ENCODE peak calls at places on chromosome 5, in ten cellular contexts. O, X, L, Y, W, V, R, G, I and T are unnamed samples.

GRCh38 chr5:137734962-137735530 is 843 bp downstream of the KLHL3 start:
- DNase-seq in Y (peak), X (no peak), O (no peak), L (peak), I (peak), G (peak), R (peak), V (peak), W (peak), T (no peak)

GRCh38 chr5:172450861-172451695 is 3.2 kb downstream of the SH3PXD2B start:
- DNase-seq in V (no peak), Y (no peak), X (no peak), G (no peak), R (no peak), O (peak), W (no peak), L (peak), I (no peak), T (peak)

GRCh38 chr5:123367739-123368138 is 55.5 kb downstream of the CEP120 start:
- DNase-seq in L (no peak), I (peak), Y (no peak), V (no peak), O (no peak), W (no peak), G (no peak), R (no peak), X (no peak), T (no peak)

GRCh38 chr5:19986806-19987205 is 1.2 kb downstream of the CDH18 start:
- DNase-seq in Y (no peak), X (no peak), O (no peak), V (no peak), W (no peak), I (no peak), L (no peak), G (no peak), R (no peak), T (no peak)

GRCh38 chr5:172235827-172236749 is 42.1 kb downstream of the EFCAB9 start:
- DNase-seq in O (no peak), X (peak), Y (no peak), R (no peak), V (no peak), W (no peak), L (no peak), I (peak), G (no peak), T (no peak)

GRCh38 chr5:136080483-136081180 is 51.8 kb downstream of the TGFBI start:
- DNase-seq in X (peak), I (peak), V (peak), O (peak), W (peak), Y (peak), L (peak), G (peak), R (peak), T (peak)

GRCh38 chr5:6710078-6710477 is 3.2 kb upstream of the TENT4A start:
- DNase-seq in G (no peak), V (no peak), X (no peak), W (no peak), O (no peak), Y (no peak), I (no peak), L (no peak), R (peak), T (no peak)

GRCh38 chr5:133909584-133909983 is 58.8 kb downstream of the C5orf15 start:
- DNase-seq in L (no peak), O (no peak), G (no peak), V (no peak), I (no peak), R (no peak), Y (no peak), X (no peak), W (no peak), T (no peak)

GRCh38 chr5:132774896-132775295 is 2.1 kb downstream of the SEPTIN8 start:
- DNase-seq in O (no peak), I (no peak), X (no peak), V (no peak), Y (no peak), G (no peak), R (no peak), W (no peak), L (no peak), T (no peak)

GRCh38 chr5:134226441-134227192 is 744 bp upstream of the PPP2CA start:
- DNase-seq in Y (no peak), X (no peak), V (no peak), I (peak), W (peak), R (no peak), L (peak), O (no peak), G (peak), T (no peak)

GRCh38 chr5:151315998-151316597 is 12.5 kb upstream of the SLC36A3 start:
- DNase-seq in O (peak), W (peak), Y (peak), L (peak), R (peak), V (peak), I (peak), G (peak), X (peak), T (peak)

GRCh38 chr5:91486638-91487037 is 103.5 kb upstream of the ARRDC3 start:
- DNase-seq in W (no peak), X (no peak), Y (no peak), G (no peak), V (no peak), L (no peak), O (no peak), I (peak), R (no peak), T (peak)

GRCh38 chr5:175736652-175737051 is 78.8 kb downstream of the HRH2 start:
- DNase-seq in R (no peak), Y (no peak), V (no peak), X (no peak), W (no peak), O (no peak), G (no peak), L (no peak), I (no peak), T (no peak)

GRCh38 chr5:107669543-107670027 is 1.2 kb downstream of the EFNA5 start:
- DNase-seq in O (no peak), R (peak), Y (peak), L (no peak), X (peak), G (no peak), W (no peak), V (peak), I (peak), T (peak)

DNA sequence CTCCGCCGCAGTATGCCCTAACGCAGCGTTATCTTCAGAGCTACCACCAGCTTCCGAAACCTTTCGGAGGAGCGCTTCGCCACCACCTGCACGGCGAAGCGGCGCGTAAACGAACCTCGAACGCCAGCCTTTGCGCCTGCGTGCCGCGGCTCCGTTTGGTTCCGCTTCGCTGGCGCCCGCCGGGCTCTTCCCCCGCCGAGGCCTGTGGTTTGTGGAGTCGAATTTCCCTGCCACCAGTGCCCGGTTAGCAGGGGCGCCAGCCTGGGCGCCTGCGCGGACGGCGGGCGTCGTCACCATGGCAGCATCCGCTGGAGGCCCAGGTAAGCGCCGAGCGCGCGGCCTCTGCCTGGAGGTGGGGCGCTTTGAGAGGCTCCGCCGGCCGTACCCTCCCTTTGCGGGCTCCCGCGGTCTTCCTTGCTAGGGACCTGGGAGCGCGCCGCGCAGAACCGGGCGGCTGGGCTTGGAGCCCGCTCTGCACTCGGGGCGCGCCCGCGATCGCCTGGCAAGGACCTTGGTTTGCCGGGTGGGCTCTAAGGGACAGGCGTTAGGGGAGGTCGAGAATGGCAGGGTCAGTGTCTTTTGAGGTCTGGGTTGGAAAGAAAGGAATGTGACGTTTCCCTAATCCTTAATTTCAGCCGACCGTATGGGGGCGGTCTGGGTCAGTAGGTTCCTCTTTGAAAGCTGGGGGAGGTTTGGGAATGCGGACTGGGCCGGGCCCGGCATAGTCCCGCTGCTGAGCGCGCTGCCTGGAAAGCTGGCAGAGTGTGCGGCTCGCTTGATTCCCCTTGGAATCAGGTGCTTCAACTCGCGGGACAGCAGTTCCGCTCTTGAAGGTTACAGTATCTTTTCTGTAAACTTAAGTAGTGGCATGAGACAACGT is at the start of gene FAM151B:
- DNase-seq in V (peak), O (peak), L (peak), G (peak), R (peak), Y (peak), W (peak), X (peak), I (peak), T (peak)
- TF ChIP-seq POLR2A in V (peak), O (no peak), L (no peak), G (no peak), R (peak), Y (no peak), W (peak), X (peak), I (peak), T (peak)

GRCh38 chr5:178207917-178208280 is 3.6 kb downstream of the HNRNPAB start:
- DNase-seq in L (no peak), X (no peak), Y (no peak), O (no peak), V (no peak), W (no peak), G (no peak), I (no peak), R (no peak), T (no peak)
- TF ChIP-seq POLR2A in L (no peak), X (no peak), Y (no peak), O (peak), V (no peak), W (peak), G (no peak), I (no peak), R (no peak), T (no peak)

DNA sequence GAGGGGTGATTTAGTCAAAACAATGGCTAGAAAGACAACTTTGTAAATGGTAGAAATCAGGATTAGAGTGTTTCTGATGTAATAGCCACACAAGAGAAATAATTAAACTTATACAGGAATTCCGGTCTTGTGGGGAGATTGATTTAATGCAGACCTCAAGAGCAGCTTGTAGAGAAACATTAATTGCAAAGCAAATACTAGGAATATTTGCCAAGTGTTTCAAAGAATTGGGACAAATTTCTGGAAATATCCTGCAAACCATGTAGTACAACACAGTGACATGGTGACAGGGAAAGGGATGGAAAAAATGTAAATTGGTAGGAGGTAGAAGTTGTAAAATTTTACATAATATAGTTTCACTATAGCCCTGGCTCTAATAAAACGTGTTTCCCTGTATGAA is 28.9 kb downstream of the NLN start:
- DNase-seq in V (no peak), G (no peak), L (no peak), X (no peak), O (no peak), W (no peak), R (no peak), I (no peak), Y (no peak), T (no peak)
- TF ChIP-seq POLR2A in V (no peak), G (no peak), L (no peak), X (no peak), O (no peak), W (no peak), R (no peak), I (no peak), Y (no peak), T (no peak)

GRCh38 chr5:154646841-154647759 is 108.1 kb upstream of the LARP1 start:
- DNase-seq in O (peak), G (no peak), V (peak), W (peak), X (peak), Y (peak), L (no peak), R (peak), I (peak), T (no peak)
- TF ChIP-seq POLR2A in O (no peak), G (no peak), V (no peak), W (peak), X (peak), Y (no peak), L (no peak), R (no peak), I (no peak), T (no peak)

GRCh38 chr5:1481999-1482381 is 36.8 kb upstream of the SLC6A3 start:
- DNase-seq in R (no peak), I (no peak), V (no peak), W (no peak), L (no peak), G (no peak), O (no peak), X (no peak), Y (no peak), T (no peak)

GRCh38 chr5:1483064-1483463 is 37.8 kb upstream of the SLC6A3 start:
- DNase-seq in Y (no peak), R (no peak), G (no peak), L (no peak), I (no peak), W (no peak), X (no peak), O (no peak), V (no peak), T (no peak)

GRCh38 chr5:1484416-1485319 is 39.1 kb downstream of the LPCAT1 start:
- DNase-seq in X (no peak), G (no peak), I (no peak), V (no peak), L (no peak), Y (no peak), R (no peak), W (peak), O (no peak), T (no peak)

GRCh38 chr5:1485320-1486118 is 38.2 kb downstream of the LPCAT1 start:
- DNase-seq in O (no peak), G (no peak), V (no peak), X (no peak), Y (no peak), L (no peak), W (no peak), I (no peak), R (no peak), T (no peak)

DNA sequence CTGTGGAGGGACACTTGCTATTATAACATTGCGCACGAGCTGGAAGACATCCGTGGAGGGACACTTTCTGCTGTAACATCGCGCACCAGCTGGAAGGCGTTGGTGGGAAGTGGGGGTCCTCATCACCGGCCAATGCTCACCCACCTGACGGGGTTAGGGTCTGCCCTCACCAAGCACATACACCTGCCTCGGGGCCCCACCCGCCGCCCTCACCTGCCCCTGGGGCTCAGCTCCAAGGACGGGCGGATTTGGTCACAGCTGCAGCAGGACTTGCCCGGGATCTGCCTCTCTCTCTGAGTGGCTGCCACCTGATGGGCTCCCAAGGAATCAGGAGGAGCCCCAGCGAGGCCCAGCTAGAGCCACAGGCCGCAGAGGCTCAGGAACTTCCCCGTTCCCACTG is 38.6 kb upstream of the SLC6A3 start:
- DNase-seq in R (no peak), L (no peak), Y (no peak), X (no peak), V (no peak), G (no peak), O (no peak), I (no peak), W (no peak), T (no peak)
- TF ChIP-seq POLR2A in R (no peak), L (no peak), Y (no peak), X (no peak), V (no peak), G (no peak), O (no peak), I (no peak), W (no peak), T (no peak)